ENCODE peak calls at places on chromosomes 12 and 14, in eight cellular contexts. P is fibroblast of pulmonary artery; O is cardiac muscle cell; K is K562; N is CD8-positive, alpha-beta T cell; M is Karpas-422; V is HFF-Myc; S is neural progenitor cell. H is an unnamed sample.

GRCh38 chr12:26936559-26937442 is 980 bp downstream of the INTS13 start:
- DNase-seq in P (no peak), O (no peak), K (no peak), N (no peak), M (peak; percentile 49), V (no peak), S (no peak), H (no peak)

GRCh38 chr12:107917912-107918800 is 143.7 kb downstream of the ASCL4 start:
- DNase-seq in P (peak; percentile 38), O (peak; percentile 48), K (peak; percentile 23), N (no peak), M (peak; percentile 55), V (peak; percentile 3), S (peak; percentile 69), H (no peak)

GRCh38 chr14:37232907-37233481 is 35.3 kb downstream of the MIPOL1 start:
- DNase-seq in P (peak; percentile 71), O (peak; percentile 44), K (peak; percentile 36), N (no peak), M (peak; percentile 84), V (peak; percentile 62), S (peak; percentile 48), H (no peak)

GRCh38 chr12:48771588-48772112 is 17.2 kb downstream of the ADCY6 start:
- DNase-seq in P (no peak), O (no peak), K (no peak), N (no peak), M (no peak), V (no peak), S (no peak), H (no peak)

GRCh38 chr12:26971963-26972362 is 33.7 kb downstream of the FGFR1OP2 start:
- DNase-seq in P (no peak), O (no peak), K (no peak), N (peak; percentile 15), M (no peak), V (no peak), S (no peak), H (no peak)

GRCh38 chr14:25411933-25412757 is 362.2 kb upstream of the STXBP6 start:
- DNase-seq in P (peak; percentile 16), O (no peak), K (no peak), N (no peak), M (peak; percentile 52), V (no peak), S (peak; percentile 73), H (no peak)

GRCh38 chr12:79886917-79887519 is 47.9 kb downstream of the PPP1R12A start:
- DNase-seq in P (peak; percentile 78), O (no peak), K (peak; percentile 23), N (no peak), M (peak; percentile 86), V (peak; percentile 46), S (peak; percentile 42), H (no peak)

GRCh38 chr14:74859757-74860156 is 16.2 kb downstream of the PROX2 start:
- DNase-seq in P (no peak), O (no peak), K (no peak), N (no peak), M (no peak), V (no peak), S (no peak), H (no peak)

GRCh38 chr14:80491131-80491530 is 279.8 kb upstream of the DIO2 start:
- DNase-seq in P (peak; percentile 41), O (no peak), K (no peak), N (no peak), M (peak; percentile 56), V (peak; percentile 31), S (no peak), H (no peak)

GRCh38 chr12:53973093-53974042 is at the start of gene HOXC11:
- DNase-seq in P (no peak), O (no peak), K (no peak), N (no peak), M (no peak), V (no peak), S (no peak), H (no peak)

GRCh38 chr12:51901121-51901812 is 6.0 kb upstream of the ACVRL1 start:
- DNase-seq in P (no peak), O (no peak), K (no peak), N (no peak), M (no peak), V (no peak), S (no peak), H (no peak)

GRCh38 chr14:34937442-34937841 is 45.4 kb upstream of the SRP54 start:
- DNase-seq in P (no peak), O (no peak), K (no peak), N (no peak), M (no peak), V (no peak), S (no peak), H (no peak)

GRCh38 chr12:105334001-105334400 is 3.5 kb downstream of the C12orf75 start:
- DNase-seq in P (peak; percentile 61), O (peak; percentile 91), K (no peak), N (no peak), M (no peak), V (no peak), S (no peak), H (no peak)

GRCh38 chr12:132095520-132096409 is 48.4 kb downstream of the DDX51 start:
- DNase-seq in P (no peak), O (no peak), K (no peak), N (no peak), M (no peak), V (no peak), S (no peak), H (no peak)

GRCh38 chr14:95362180-95362494 is 42.4 kb upstream of the CLMN start:
- DNase-seq in P (no peak), O (no peak), K (no peak), N (no peak), M (no peak), V (no peak), S (peak; percentile 41), H (no peak)

GRCh38 chr14:93234798-93235197 is 27.7 kb downstream of the UBR7 start:
- DNase-seq in P (peak; percentile 52), O (no peak), K (no peak), N (no peak), M (no peak), V (no peak), S (peak; percentile 13), H (no peak)

GRCh38 chr12:33322519-33322918 is 117.1 kb downstream of the SYT10 start:
- DNase-seq in P (no peak), O (no peak), K (no peak), N (no peak), M (peak; percentile 41), V (no peak), S (peak; percentile 5), H (no peak)

GRCh38 chr12:24894869-24895268 is 54.0 kb downstream of the BCAT1 start:
- DNase-seq in P (peak; percentile 32), O (no peak), K (no peak), N (no peak), M (no peak), V (no peak), S (no peak), H (no peak)

GRCh38 chr12:75747572-75747995 is 236.2 kb upstream of the KRR1 start:
- DNase-seq in P (peak; percentile 65), O (no peak), K (no peak), N (no peak), M (no peak), V (peak; percentile 37), S (no peak), H (no peak)

DNA sequence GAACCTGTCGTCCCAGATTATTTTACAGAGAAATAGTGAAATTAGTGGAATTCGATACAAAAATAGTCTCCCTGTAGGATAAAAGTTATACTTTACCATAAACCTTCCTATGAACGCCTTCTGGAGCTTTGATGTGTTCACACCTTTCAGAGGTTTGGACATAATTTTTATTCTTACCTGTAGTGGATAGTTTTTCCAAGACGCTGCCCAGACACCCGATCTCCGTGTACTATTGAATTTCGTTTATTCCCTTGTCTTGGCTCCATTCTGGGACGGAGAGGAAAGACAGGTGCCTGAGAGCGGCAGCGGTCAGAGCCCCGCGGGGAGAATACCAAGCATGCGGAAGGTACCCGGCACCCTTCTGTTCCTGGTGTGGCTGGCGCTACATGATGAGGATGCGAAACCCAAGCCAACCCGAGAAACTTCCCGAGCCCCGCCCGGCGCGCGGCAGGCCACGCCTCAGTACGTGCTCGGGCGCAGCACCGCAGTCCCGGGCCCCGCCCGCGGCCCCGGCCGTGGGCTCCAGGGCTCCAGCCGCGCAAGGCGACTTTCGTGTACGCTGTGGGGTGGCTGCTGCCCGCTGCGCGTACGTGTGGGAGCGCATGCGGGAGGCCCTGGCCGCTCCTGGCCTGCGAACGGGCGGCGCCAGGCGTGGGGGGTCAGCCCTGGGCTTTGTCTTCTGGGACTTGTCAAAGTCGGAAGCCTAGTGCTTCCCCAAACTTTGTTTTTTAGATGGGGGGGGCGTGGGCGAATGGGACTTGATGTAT is 11.3 kb upstream of the SNAPC1 start:
- DNase-seq in P (peak; percentile 67), O (peak; percentile 92), K (peak; percentile 76), N (peak; percentile 67), M (peak; percentile 98), V (peak; percentile 30), S (no peak), H (peak; percentile 64)
- H3K4me3 ChIP-seq in P (peak overlapping the region; percentile 15), O (peak overlapping the region; percentile 50), K (peak overlapping the region; percentile 65), N (peak overlapping the region; percentile 73), M (peak overlapping the region; percentile 80), V (peak overlapping the region; percentile 40), S (no peak overlapping the region), H (peak overlapping the region; percentile 63)

GRCh38 chr14:64706552-64707193 is 2.4 kb downstream of the PLEKHG3 start:
- DNase-seq in P (no peak), O (no peak), K (no peak), N (no peak), M (no peak), V (no peak), S (peak; percentile 86), H (no peak)

GRCh38 chr14:64707661-64708060 is 3.4 kb downstream of the PLEKHG3 start:
- DNase-seq in P (peak; percentile 72), O (no peak), K (no peak), N (no peak), M (no peak), V (no peak), S (no peak), H (no peak)

GRCh38 chr14:64708148-64709004 is 4.2 kb downstream of the PLEKHG3 start:
- DNase-seq in P (no peak), O (peak; percentile 67), K (no peak), N (no peak), M (no peak), V (no peak), S (peak; percentile 59), H (no peak)

GRCh38 chr14:64711039-64711438 is 6.8 kb downstream of the PLEKHG3 start:
- DNase-seq in P (no peak), O (no peak), K (no peak), N (no peak), M (no peak), V (no peak), S (no peak), H (no peak)

GRCh38 chr14:64709126-64709525 is 4.9 kb downstream of the PLEKHG3 start:
- DNase-seq in P (no peak), O (no peak), K (no peak), N (no peak), M (no peak), V (no peak), S (no peak), H (no peak)
- H3K4me3 ChIP-seq in P (no peak overlapping the region), O (no peak overlapping the region), K (no peak overlapping the region), N (no peak overlapping the region), M (no peak overlapping the region), V (no peak overlapping the region), S (peak overlapping the region; percentile 82), H (no peak overlapping the region)

GRCh38 chr12:16155938-16156337 is 121.5 kb downstream of the SLC15A5 start:
- DNase-seq in P (peak; percentile 13), O (no peak), K (no peak), N (no peak), M (no peak), V (no peak), S (no peak), H (no peak)
- H3K4me3 ChIP-seq in P (no peak overlapping the region), O (no peak overlapping the region), K (no peak overlapping the region), N (no peak overlapping the region), M (no peak overlapping the region), V (no peak overlapping the region), S (no peak overlapping the region), H (no peak overlapping the region)

GRCh38 chr14:24339284-24340151 is at the start of gene RIPK3:
- DNase-seq in P (no peak), O (no peak), K (no peak), N (peak; percentile 69), M (peak; percentile 77), V (no peak), S (peak; percentile 60), H (no peak)
- H3K4me3 ChIP-seq in P (peak within 1 kb of the TSS; percentile 35), O (peak within 1 kb of the TSS; percentile 18), K (no peak within 1 kb of the TSS), N (peak within 1 kb of the TSS; percentile 75), M (peak within 1 kb of the TSS; percentile 57), V (peak within 1 kb of the TSS; percentile 9), S (peak within 1 kb of the TSS; percentile 43), H (no peak within 1 kb of the TSS)